ENCODE peak calls at places on chromosomes 1 and 21, in five cellular contexts. A is tibial artery; O is transverse colon; P is GM23248; M is CD8-positive, alpha-beta T cell. D is an unnamed sample.

GRCh38 chr1:226827458-226827857 is 43.0 kb upstream of the PSEN2 start:
- DNase-seq in M (no peak), P (peak; percentile 68), O (peak; percentile 38), A (peak; percentile 74), D (no peak)

GRCh38 chr1:37239225-37239740 is 205.0 kb upstream of the GRIK3 start:
- DNase-seq in O (no peak), A (no peak), P (no peak), M (no peak), D (no peak)

GRCh38 chr1:25642710-25643109 is 26.1 kb downstream of the MAN1C1 start:
- DNase-seq in A (no peak), M (peak; percentile 57), P (peak; percentile 70), O (peak; percentile 55), D (no peak)

GRCh38 chr1:159932296-159933285 is 7.3 kb upstream of the TAGLN2 start:
- DNase-seq in P (no peak), O (no peak), A (no peak), M (no peak), D (no peak)

GRCh38 chr21:14120091-14120734 is 90.5 kb downstream of the LIPI start:
- DNase-seq in P (peak; percentile 60), M (no peak), O (peak; percentile 57), A (no peak), D (no peak)

GRCh38 chr1:160163612-160164011 is 12.2 kb downstream of the ATP1A4 start:
- DNase-seq in P (peak; percentile 29), O (no peak), A (no peak), M (no peak), D (no peak)

GRCh38 chr1:89085781-89086180 is 20.8 kb upstream of the GBP1 start:
- DNase-seq in P (no peak), O (peak; percentile 20), A (no peak), M (no peak), D (no peak)

GRCh38 chr1:227937031-227937430 is 10.7 kb downstream of the WNT9A start:
- DNase-seq in A (no peak), O (peak; percentile 0), P (no peak), M (no peak), D (no peak)

GRCh38 chr1:221725683-221726330 is 16.1 kb downstream of the DUSP10 start:
- DNase-seq in P (peak; percentile 83), O (no peak), M (no peak), A (no peak), D (no peak)

GRCh38 chr1:200959341-200959985 is 64.1 kb downstream of the KIF21B start:
- DNase-seq in O (no peak), A (no peak), M (no peak), P (no peak), D (no peak)

GRCh38 chr1:42931108-42931539 is 27.5 kb downstream of the SLC2A1 start:
- DNase-seq in A (no peak), O (peak; percentile 59), M (peak; percentile 46), P (peak; percentile 50), D (no peak)

GRCh38 chr1:235401251-235401650 is 34.0 kb downstream of the TBCE start:
- DNase-seq in P (peak; percentile 38), O (no peak), M (no peak), A (no peak), D (no peak)

GRCh38 chr21:34186119-34186719 is 112.8 kb downstream of the MRPS6 start:
- DNase-seq in M (no peak), O (no peak), P (no peak), A (peak; percentile 54), D (no peak)

GRCh38 chr1:156927215-156928042 is 7.0 kb downstream of the LRRC71 start:
- DNase-seq in A (peak; percentile 54), P (peak; percentile 93), M (peak; percentile 38), O (peak; percentile 72), D (no peak)

GRCh38 chr1:153598309-153599172 is 14.4 kb downstream of the S100A16 start:
- DNase-seq in O (peak; percentile 23), A (no peak), P (peak; percentile 58), M (no peak), D (no peak)

GRCh38 chr1:212414328-212415106 is at the start of gene PACC1:
- DNase-seq in A (peak; percentile 87), P (peak; percentile 88), O (peak; percentile 92), M (peak; percentile 83), D (peak; percentile 63)

GRCh38 chr1:47708658-47709301 is 270.9 kb downstream of the FOXD2 start:
- DNase-seq in O (peak; percentile 47), A (no peak), M (no peak), P (peak; percentile 35), D (no peak)

GRCh38 chr1:206556047-206556747 is 48.9 kb downstream of the RASSF5 start:
- DNase-seq in P (no peak), A (no peak), M (no peak), O (no peak), D (no peak)

GRCh38 chr1:71463144-71463543 is 382.3 kb upstream of the ZRANB2 start:
- DNase-seq in M (no peak), P (peak; percentile 80), A (no peak), O (no peak), D (no peak)

GRCh38 chr1:91803847-91804545 is 82.0 kb downstream of the TGFBR3 start:
- DNase-seq in O (peak; percentile 30), A (no peak), M (peak; percentile 55), P (peak; percentile 40), D (no peak)

GRCh38 chr1:44076093-44076492 is 42.5 kb upstream of the KLF17 start:
- DNase-seq in O (no peak), A (no peak), M (no peak), P (peak; percentile 25), D (no peak)

GRCh38 chr1:230570724-230571390 is 71.4 kb upstream of the COG2 start:
- DNase-seq in A (no peak), P (no peak), M (no peak), O (peak; percentile 52), D (no peak)

GRCh38 chr1:119125874-119126273 is 14.6 kb downstream of the WARS2 start:
- DNase-seq in P (no peak), M (no peak), O (no peak), A (no peak), D (no peak)

GRCh38 chr1:17550684-17551584 is 11.4 kb downstream of the ARHGEF10L start:
- DNase-seq in P (peak; percentile 27), M (no peak), A (no peak), O (no peak), D (no peak)

GRCh38 chr1:109632671-109633346 is 13.2 kb downstream of the AMPD2 start:
- DNase-seq in M (no peak), P (no peak), O (peak; percentile 48), A (no peak), D (no peak)

GRCh38 chr1:203306089-203306969 is 1.0 kb downstream of the BTG2 start:
- DNase-seq in M (no peak), O (peak; percentile 87), P (peak; percentile 70), A (peak; percentile 96), D (peak; percentile 33)

GRCh38 chr21:44010429-44010828 is 1.7 kb upstream of the TRAPPC10 start:
- DNase-seq in O (no peak), P (no peak), A (no peak), M (no peak), D (no peak)

GRCh38 chr1:233277637-233278413 is 17.7 kb downstream of the PCNX2 start:
- DNase-seq in P (no peak), M (no peak), A (no peak), O (no peak), D (no peak)

DNA sequence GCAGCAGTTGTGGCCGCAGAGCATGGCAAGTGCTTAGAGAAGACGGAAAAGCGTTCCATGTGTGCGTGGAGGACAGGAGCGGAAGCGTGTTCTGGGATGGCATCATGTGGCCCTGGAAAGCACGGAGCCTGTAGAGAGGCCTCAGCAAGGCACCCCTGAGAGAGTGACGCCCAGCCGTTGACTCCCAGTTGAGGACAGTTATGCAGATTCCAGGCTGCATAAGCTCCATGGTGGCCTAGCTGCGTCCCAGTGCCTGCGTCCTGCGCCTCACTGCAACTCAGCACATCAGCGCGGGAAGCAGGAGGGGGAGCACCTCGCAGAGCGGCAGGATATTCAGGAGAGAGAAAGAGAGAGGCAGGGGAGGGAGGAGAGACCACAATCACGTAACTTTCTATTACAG is 49.0 kb upstream of the TTC34 start:
- DNase-seq in A (no peak), P (no peak), M (no peak), O (no peak), D (no peak)
- H3K9me3 ChIP-seq in A (no peaks in the 10 kb centered on the region), P (no peaks in the 10 kb centered on the region), M (no peaks in the 10 kb centered on the region), O (no peaks in the 10 kb centered on the region), D (no peaks in the 10 kb centered on the region)

GRCh38 chr1:45327644-45328515 is 1.2 kb downstream of the HPDL start:
- DNase-seq in M (no peak), A (no peak), P (no peak), O (peak; percentile 30), D (no peak)
- H3K4me3 ChIP-seq in M (peak overlapping the region; percentile 84), A (peak overlapping the region; percentile 59), P (no peak overlapping the region), O (peak overlapping the region; percentile 28), D (peak overlapping the region; percentile 41)

GRCh38 chr1:39407496-39407888 is 83.9 kb upstream of the BMP8A start:
- DNase-seq in A (no peak), P (peak; percentile 41), M (no peak), O (no peak), D (no peak)

GRCh38 chr1:39405358-39405757 is 86.1 kb upstream of the BMP8A start:
- DNase-seq in M (no peak), A (no peak), O (no peak), P (peak; percentile 44), D (no peak)

GRCh38 chr1:39407889-39408640 is 83.4 kb upstream of the BMP8A start:
- DNase-seq in M (no peak), A (no peak), O (peak; percentile 27), P (peak; percentile 30), D (no peak)

GRCh38 chr1:39406533-39407478 is 84.6 kb upstream of the BMP8A start:
- DNase-seq in P (peak; percentile 82), A (no peak), O (no peak), M (no peak), D (no peak)

GRCh38 chr1:39404876-39405275 is 86.6 kb upstream of the BMP8A start:
- DNase-seq in P (no peak), O (no peak), A (no peak), M (no peak), D (no peak)
- H3K27ac ChIP-seq in P (no peak overlapping the region), O (peak overlapping the region; percentile 88), A (peak overlapping the region; percentile 93), M (no peak overlapping the region), D (no peak overlapping the region)

GRCh38 chr1:16209847-16210407 is 2.5 kb downstream of the ARHGEF19 start:
- DNase-seq in P (no peak), O (no peak), A (no peak), M (no peak), D (no peak)
- H3K9me3 ChIP-seq in P (no peaks in the 10 kb centered on the region), O (no peaks in the 10 kb centered on the region), A (no peaks in the 10 kb centered on the region), M (no peaks in the 10 kb centered on the region), D (no peaks in the 10 kb centered on the region)

GRCh38 chr1:60262701-60263100 is 189.1 kb upstream of the C1orf87 start:
- DNase-seq in M (no peak), A (no peak), P (no peak), O (no peak), D (no peak)
- H3K4me3 ChIP-seq in M (no peak overlapping the region), A (no peak overlapping the region), P (no peak overlapping the region), O (no peak overlapping the region), D (no peak overlapping the region)